ENCODE peak calls at places on chromosomes 3 and 15, in four cellular contexts. One of them, this sample, is unnamed.

GRCh38 chr3:1404270-1404669 is 311.4 kb downstream of the CNTN6 start:
- DNase-seq in bronchial epithelial cell: peak
- DNase-seq in uterus: no peak
- DNase-seq in astrocyte of the spinal cord: peak
- DNase-seq in this sample: no peak

GRCh38 chr3:127365383-127365782 is 77.5 kb upstream of the PRR20G start:
- DNase-seq in bronchial epithelial cell: no peak
- DNase-seq in uterus: no peak
- DNase-seq in astrocyte of the spinal cord: no peak
- DNase-seq in this sample: no peak

GRCh38 chr3:8451696-8452095 is 49.9 kb upstream of the LMCD1 start:
- DNase-seq in bronchial epithelial cell: peak
- DNase-seq in uterus: no peak
- DNase-seq in astrocyte of the spinal cord: peak
- DNase-seq in this sample: no peak

GRCh38 chr3:124512881-124513609 is 217.2 kb upstream of the UMPS start:
- DNase-seq in bronchial epithelial cell: no peak
- DNase-seq in uterus: no peak
- DNase-seq in astrocyte of the spinal cord: no peak
- DNase-seq in this sample: no peak

GRCh38 chr3:189630667-189631372 is 369 bp upstream of the TP63 start:
- DNase-seq in bronchial epithelial cell: no peak
- DNase-seq in uterus: no peak
- DNase-seq in astrocyte of the spinal cord: peak
- DNase-seq in this sample: no peak

GRCh38 chr3:16090013-16090412 is 84.5 kb upstream of the GALNT15 start:
- DNase-seq in bronchial epithelial cell: peak
- DNase-seq in uterus: no peak
- DNase-seq in astrocyte of the spinal cord: peak
- DNase-seq in this sample: peak

GRCh38 chr3:23723153-23723552 is 82.6 kb upstream of the UBE2E1 start:
- DNase-seq in bronchial epithelial cell: no peak
- DNase-seq in uterus: no peak
- DNase-seq in astrocyte of the spinal cord: no peak
- DNase-seq in this sample: no peak

GRCh38 chr3:179027326-179027900 is 44.2 kb downstream of the ZMAT3 start:
- DNase-seq in bronchial epithelial cell: no peak
- DNase-seq in uterus: no peak
- DNase-seq in astrocyte of the spinal cord: peak
- DNase-seq in this sample: no peak

GRCh38 chr3:58167431-58168351 is 43.1 kb downstream of the DNASE1L3 start:
- DNase-seq in bronchial epithelial cell: peak
- DNase-seq in uterus: peak
- DNase-seq in astrocyte of the spinal cord: peak
- DNase-seq in this sample: no peak

GRCh38 chr3:194577985-194578905 is 55.0 kb downstream of the TMEM44 start:
- DNase-seq in bronchial epithelial cell: peak
- DNase-seq in uterus: no peak
- DNase-seq in astrocyte of the spinal cord: peak
- DNase-seq in this sample: peak

GRCh38 chr15:98035134-98035533 is 74.6 kb downstream of the ARRDC4 start:
- DNase-seq in bronchial epithelial cell: peak
- DNase-seq in uterus: no peak
- DNase-seq in astrocyte of the spinal cord: no peak
- DNase-seq in this sample: no peak

GRCh38 chr15:78419331-78419730 is 18.7 kb upstream of the IREB2 start:
- DNase-seq in bronchial epithelial cell: no peak
- DNase-seq in uterus: no peak
- DNase-seq in astrocyte of the spinal cord: no peak
- DNase-seq in this sample: no peak

GRCh38 chr3:55826097-55826496 is 339.0 kb upstream of the WNT5A start:
- DNase-seq in bronchial epithelial cell: no peak
- DNase-seq in uterus: no peak
- DNase-seq in astrocyte of the spinal cord: no peak
- DNase-seq in this sample: no peak

GRCh38 chr15:89101302-89102191 is 13.3 kb downstream of the ABHD2 start:
- DNase-seq in bronchial epithelial cell: peak
- DNase-seq in uterus: peak
- DNase-seq in astrocyte of the spinal cord: peak
- DNase-seq in this sample: peak

GRCh38 chr15:88490036-88490435 is 22.5 kb downstream of the MRPS11 start:
- DNase-seq in bronchial epithelial cell: no peak
- DNase-seq in uterus: no peak
- DNase-seq in astrocyte of the spinal cord: no peak
- DNase-seq in this sample: no peak

GRCh38 chr3:168427830-168428471 is 332.2 kb upstream of the GOLIM4 start:
- DNase-seq in bronchial epithelial cell: no peak
- DNase-seq in uterus: no peak
- DNase-seq in astrocyte of the spinal cord: no peak
- DNase-seq in this sample: no peak

GRCh38 chr3:70273492-70273891 is 38.9 kb downstream of the MDFIC2 start:
- DNase-seq in bronchial epithelial cell: no peak
- DNase-seq in uterus: no peak
- DNase-seq in astrocyte of the spinal cord: peak
- DNase-seq in this sample: no peak

GRCh38 chr15:56227780-56228179 is 15.9 kb downstream of the RFX7 start:
- DNase-seq in bronchial epithelial cell: no peak
- DNase-seq in uterus: no peak
- DNase-seq in astrocyte of the spinal cord: no peak
- DNase-seq in this sample: no peak

GRCh38 chr3:8617921-8618320 is 26.7 kb downstream of the SSUH2 start:
- DNase-seq in bronchial epithelial cell: no peak
- DNase-seq in uterus: no peak
- DNase-seq in astrocyte of the spinal cord: no peak
- DNase-seq in this sample: no peak

GRCh38 chr3:46719735-46720271 is 2.1 kb upstream of the PRSS50 start:
- DNase-seq in bronchial epithelial cell: no peak
- DNase-seq in uterus: no peak
- DNase-seq in astrocyte of the spinal cord: no peak
- DNase-seq in this sample: no peak

GRCh38 chr3:17207019-17207418 is 322.3 kb downstream of the PLCL2 start:
- DNase-seq in bronchial epithelial cell: no peak
- DNase-seq in uterus: no peak
- DNase-seq in astrocyte of the spinal cord: no peak
- DNase-seq in this sample: no peak

GRCh38 chr15:56017920-56018319 is 24.5 kb upstream of the NEDD4 start:
- DNase-seq in bronchial epithelial cell: peak
- DNase-seq in uterus: no peak
- DNase-seq in astrocyte of the spinal cord: no peak
- DNase-seq in this sample: no peak

GRCh38 chr3:49256152-49256551 is 20.9 kb downstream of the C3orf62 start:
- DNase-seq in bronchial epithelial cell: no peak
- DNase-seq in uterus: no peak
- DNase-seq in astrocyte of the spinal cord: no peak
- DNase-seq in this sample: no peak

GRCh38 chr3:45653205-45653604 is 36.0 kb upstream of the SACM1L start:
- DNase-seq in bronchial epithelial cell: no peak
- DNase-seq in uterus: no peak
- DNase-seq in astrocyte of the spinal cord: no peak
- DNase-seq in this sample: no peak

GRCh38 chr3:118472586-118472985 is 562.1 kb downstream of the IGSF11 start:
- DNase-seq in bronchial epithelial cell: peak
- DNase-seq in uterus: no peak
- DNase-seq in astrocyte of the spinal cord: no peak
- DNase-seq in this sample: no peak

GRCh38 chr15:47991376-47991775 is 129.4 kb upstream of the SLC24A5 start:
- DNase-seq in bronchial epithelial cell: no peak
- DNase-seq in uterus: no peak
- DNase-seq in astrocyte of the spinal cord: peak
- DNase-seq in this sample: no peak

DNA sequence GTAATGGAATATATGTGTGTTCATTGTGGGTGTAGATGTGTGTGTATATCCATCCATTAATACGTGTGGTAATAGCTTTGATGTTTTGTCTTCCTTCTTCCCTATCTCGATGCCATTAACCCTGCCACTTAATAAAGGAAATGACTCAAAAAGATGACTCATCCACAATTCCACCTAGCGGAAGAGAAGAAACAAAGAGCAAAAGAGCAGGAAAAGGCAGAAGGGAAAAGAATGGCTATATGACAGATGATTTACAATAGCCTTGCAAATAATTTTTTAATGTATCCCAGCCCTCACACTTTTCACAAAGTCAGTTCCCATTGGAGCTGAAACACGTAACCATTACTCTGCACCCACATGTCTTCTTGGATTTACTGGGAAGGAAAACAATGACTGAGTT is 197.1 kb downstream of the KCNAB1 start:
- DNase-seq in bronchial epithelial cell: peak
- DNase-seq in uterus: no peak
- DNase-seq in astrocyte of the spinal cord: peak
- DNase-seq in this sample: no peak
- TF ChIP-seq CTCF in bronchial epithelial cell: peak
- TF ChIP-seq CTCF in uterus: no peak
- TF ChIP-seq CTCF in astrocyte of the spinal cord: no peak
- TF ChIP-seq CTCF in this sample: no peak

DNA sequence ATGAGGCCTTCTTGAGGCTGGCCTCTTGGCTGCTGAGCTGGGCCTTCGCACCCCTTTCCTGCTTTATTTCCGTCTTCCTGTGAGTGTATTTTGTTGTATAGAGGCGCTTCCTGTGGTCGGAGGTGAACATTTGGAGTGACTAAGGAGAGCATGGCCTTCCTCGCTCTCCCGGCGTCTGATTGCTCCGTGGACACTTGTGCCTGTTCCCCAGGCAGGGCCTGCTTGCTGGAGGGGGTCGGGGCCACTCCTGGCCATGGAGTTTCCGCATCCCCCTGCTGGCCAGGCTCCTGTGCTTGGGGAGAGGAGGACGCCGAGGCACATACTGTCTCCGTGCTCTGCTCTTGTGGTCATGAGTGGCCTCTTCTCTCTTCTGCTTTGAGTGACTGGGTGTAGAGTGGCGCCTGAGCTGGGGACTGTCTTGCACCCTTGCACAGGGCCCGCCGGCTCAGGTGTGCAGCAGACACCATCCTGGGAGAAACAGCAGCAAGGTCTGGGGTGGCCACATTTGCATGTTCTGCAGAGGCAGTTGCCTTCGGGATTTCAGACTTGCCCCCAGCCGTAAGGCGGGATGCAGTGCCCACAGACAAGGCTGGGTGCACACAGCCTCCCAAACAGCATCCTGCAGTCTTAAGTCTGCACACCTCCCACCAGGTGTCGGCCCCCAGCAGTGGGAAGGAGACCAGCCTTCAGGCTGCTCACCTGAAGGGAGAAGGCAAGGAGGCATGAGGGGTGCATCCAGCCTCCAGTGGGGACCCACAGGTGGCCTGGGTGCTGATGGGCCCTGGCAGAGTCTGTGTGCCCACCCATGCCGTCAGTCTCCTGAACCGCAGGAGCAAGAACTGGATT is 16.4 kb downstream of the KLF13 start:
- DNase-seq in bronchial epithelial cell: no peak
- DNase-seq in uterus: no peak
- DNase-seq in astrocyte of the spinal cord: no peak
- DNase-seq in this sample: no peak
- TF ChIP-seq CTCF in bronchial epithelial cell: no peak
- TF ChIP-seq CTCF in uterus: no peak
- TF ChIP-seq CTCF in astrocyte of the spinal cord: no peak
- TF ChIP-seq CTCF in this sample: no peak

GRCh38 chr3:172273378-172273777 is 174.9 kb downstream of the GHSR start:
- DNase-seq in bronchial epithelial cell: no peak
- DNase-seq in uterus: no peak
- DNase-seq in astrocyte of the spinal cord: no peak
- DNase-seq in this sample: no peak

GRCh38 chr3:172277151-172277652 is 171.1 kb downstream of the GHSR start:
- DNase-seq in bronchial epithelial cell: no peak
- DNase-seq in uterus: no peak
- DNase-seq in astrocyte of the spinal cord: no peak
- DNase-seq in this sample: no peak

GRCh38 chr3:172274906-172275305 is 173.3 kb downstream of the GHSR start:
- DNase-seq in bronchial epithelial cell: no peak
- DNase-seq in uterus: no peak
- DNase-seq in astrocyte of the spinal cord: no peak
- DNase-seq in this sample: no peak

GRCh38 chr3:172275586-172275985 is 172.7 kb downstream of the GHSR start:
- DNase-seq in bronchial epithelial cell: no peak
- DNase-seq in uterus: no peak
- DNase-seq in astrocyte of the spinal cord: no peak
- DNase-seq in this sample: no peak

GRCh38 chr3:172276103-172276502 is 172.2 kb downstream of the GHSR start:
- DNase-seq in bronchial epithelial cell: no peak
- DNase-seq in uterus: no peak
- DNase-seq in astrocyte of the spinal cord: no peak
- DNase-seq in this sample: no peak
- TF ChIP-seq CTCF in bronchial epithelial cell: no peak
- TF ChIP-seq CTCF in uterus: no peak
- TF ChIP-seq CTCF in astrocyte of the spinal cord: peak
- TF ChIP-seq CTCF in this sample: no peak

GRCh38 chr15:40938530-40938870 is 9.4 kb downstream of the DLL4 start:
- DNase-seq in bronchial epithelial cell: no peak
- DNase-seq in uterus: no peak
- DNase-seq in astrocyte of the spinal cord: no peak
- DNase-seq in this sample: no peak

GRCh38 chr15:40936234-40936708 is 7.1 kb downstream of the DLL4 start:
- DNase-seq in bronchial epithelial cell: no peak
- DNase-seq in uterus: no peak
- DNase-seq in astrocyte of the spinal cord: no peak
- DNase-seq in this sample: no peak

GRCh38 chr15:40937762-40938529 is 8.8 kb downstream of the DLL4 start:
- DNase-seq in bronchial epithelial cell: peak
- DNase-seq in uterus: no peak
- DNase-seq in astrocyte of the spinal cord: no peak
- DNase-seq in this sample: no peak

GRCh38 chr15:40934457-40934856 is 5.3 kb downstream of the DLL4 start:
- DNase-seq in bronchial epithelial cell: no peak
- DNase-seq in uterus: no peak
- DNase-seq in astrocyte of the spinal cord: no peak
- DNase-seq in this sample: no peak

DNA sequence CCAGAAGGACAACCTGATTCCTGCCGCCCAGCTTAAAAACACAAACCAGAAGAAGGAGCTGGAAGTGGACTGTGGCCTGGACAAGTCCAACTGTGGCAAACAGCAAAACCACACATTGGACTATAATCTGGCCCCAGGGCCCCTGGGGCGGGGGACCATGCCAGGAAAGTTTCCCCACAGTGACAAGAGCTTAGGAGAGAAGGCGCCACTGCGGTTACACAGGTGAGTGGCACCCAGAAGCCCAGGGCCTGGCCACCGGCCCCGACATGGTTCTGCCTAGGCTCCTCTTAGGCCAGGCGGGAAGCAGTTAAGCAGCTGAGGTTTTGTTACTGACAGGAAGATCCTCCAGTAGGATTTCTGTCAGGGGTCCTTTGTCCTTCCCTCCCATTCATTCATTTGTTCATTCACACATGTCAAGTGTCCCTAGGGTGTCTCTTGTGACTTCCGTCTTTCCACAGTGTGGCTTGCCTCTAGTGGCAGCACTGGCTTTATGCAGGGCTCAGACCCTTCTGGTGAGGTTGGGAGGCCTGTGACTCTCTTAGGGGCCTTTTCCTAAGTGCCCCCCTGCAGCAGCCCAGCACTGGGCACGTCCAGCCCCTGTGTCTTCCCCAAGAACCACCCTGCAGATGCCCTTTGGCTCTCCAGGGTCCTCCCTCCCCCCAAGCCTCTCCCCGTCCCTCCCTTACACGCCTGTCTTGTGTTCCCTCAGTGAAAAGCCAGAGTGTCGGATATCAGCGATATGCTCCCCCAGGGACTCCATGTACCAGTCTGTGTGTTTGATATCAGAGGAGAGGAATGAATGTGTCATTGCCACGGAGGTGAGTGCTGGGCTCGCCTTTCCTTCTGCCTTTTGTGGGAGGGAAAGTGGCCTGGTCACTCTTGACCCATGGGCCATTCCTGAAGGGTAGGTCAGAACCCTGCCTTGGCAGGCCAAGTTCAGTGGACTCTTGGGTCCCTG is 7.8 kb downstream of the DLL4 start:
- DNase-seq in bronchial epithelial cell: peak
- DNase-seq in uterus: no peak
- DNase-seq in astrocyte of the spinal cord: peak
- DNase-seq in this sample: no peak
- TF ChIP-seq CTCF in bronchial epithelial cell: no peak
- TF ChIP-seq CTCF in uterus: no peak
- TF ChIP-seq CTCF in astrocyte of the spinal cord: peak
- TF ChIP-seq CTCF in this sample: no peak